ENCODE peak calls at places on chromosomes 16 and 17, in seven cellular contexts. G is cardiac muscle cell, U is NCI-H1092 treated with DMSO at 0.1 percent for 48 hours, P is nephron progenitor cell, S is ELR, C is left colon, W is omental fat pad. V is an unnamed sample.

GRCh38 chr17:77374170-77374936 is 233.6 kb downstream of the SEC14L1 start:
- DNase-seq in C (peak), U (peak), S (peak), G (peak), P (peak), W (no peak), V (peak)

GRCh38 chr17:17511293-17511741 is 15.1 kb upstream of the RASD1 start:
- DNase-seq in S (no peak), C (no peak), U (no peak), W (no peak), G (no peak), P (no peak), V (no peak)

GRCh38 chr16:21599158-21599993 is at the start of gene METTL9:
- DNase-seq in P (peak), U (peak), W (peak), S (peak), G (peak), C (peak), V (peak)

GRCh38 chr16:49755291-49755611 is 100.7 kb downstream of the ZNF423 start:
- DNase-seq in G (peak), P (no peak), W (no peak), C (no peak), S (peak), U (no peak), V (no peak)

GRCh38 chr17:42403150-42403549 is 14.9 kb upstream of the STAT3 start:
- DNase-seq in G (peak), U (no peak), C (no peak), S (no peak), P (peak), W (no peak), V (peak)

GRCh38 chr17:7478276-7479138 is 924 bp downstream of the ZBTB4 start:
- DNase-seq in C (peak), G (peak), P (peak), U (no peak), S (peak), W (no peak), V (peak)

GRCh38 chr17:7893226-7893880 is 4.8 kb downstream of the CHD3 start:
- DNase-seq in G (no peak), W (no peak), S (no peak), C (no peak), U (peak), P (no peak), V (no peak)

GRCh38 chr17:66353937-66354401 is 51.6 kb downstream of the PRKCA start:
- DNase-seq in P (no peak), C (no peak), W (no peak), G (no peak), S (peak), U (no peak), V (no peak)

GRCh38 chr17:61026818-61027217 is 349.2 kb downstream of the BCAS3 start:
- DNase-seq in S (no peak), P (no peak), W (no peak), G (no peak), C (no peak), U (no peak), V (no peak)

GRCh38 chr16:9567674-9568073 is 476.2 kb downstream of the HAPSTR1 start:
- DNase-seq in S (no peak), U (no peak), G (no peak), P (no peak), W (no peak), C (no peak), V (no peak)

GRCh38 chr17:81500026-81500425 is 12.6 kb downstream of the ACTG1 start:
- DNase-seq in S (no peak), W (no peak), U (no peak), C (no peak), P (no peak), G (no peak), V (no peak)

GRCh38 chr16:8727857-8728618 is 53.6 kb downstream of the ABAT start:
- DNase-seq in C (no peak), W (no peak), G (no peak), S (no peak), U (no peak), P (no peak), V (no peak)

GRCh38 chr17:75244133-75244866 is 17.1 kb downstream of the GGA3 start:
- DNase-seq in G (no peak), C (no peak), U (no peak), P (no peak), W (no peak), S (no peak), V (peak)

GRCh38 chr17:64682261-64683181 is 20.4 kb upstream of the SMURF2 start:
- DNase-seq in C (no peak), S (peak), G (no peak), W (no peak), P (no peak), U (no peak), V (no peak)

GRCh38 chr16:50394215-50394802 is 25.5 kb upstream of the BRD7 start:
- DNase-seq in S (no peak), P (no peak), W (no peak), U (no peak), G (no peak), C (no peak), V (no peak)

GRCh38 chr16:28580726-28581315 is 16.0 kb downstream of the SULT1A2 start:
- DNase-seq in G (no peak), P (no peak), U (no peak), W (no peak), C (no peak), S (no peak), V (no peak)

GRCh38 chr17:47135235-47135634 is 53.9 kb downstream of the CDC27 start:
- DNase-seq in S (no peak), U (no peak), G (no peak), C (no peak), P (no peak), W (no peak), V (no peak)

GRCh38 chr16:23082161-23082788 is 67.0 kb downstream of the USP31 start:
- DNase-seq in U (peak), G (no peak), C (no peak), W (no peak), P (no peak), S (no peak), V (no peak)

GRCh38 chr17:59365383-59365981 is 34.0 kb downstream of the YPEL2 start:
- DNase-seq in S (no peak), C (no peak), P (peak), U (peak), W (no peak), G (peak), V (no peak)

GRCh38 chr16:23941963-23942564 is 106.3 kb downstream of the PRKCB start:
- DNase-seq in G (peak), U (peak), C (no peak), W (no peak), P (no peak), S (no peak), V (no peak)

GRCh38 chr17:17361543-17362511 is 58.7 kb downstream of the NT5M start:
- DNase-seq in S (no peak), C (no peak), U (no peak), P (no peak), G (no peak), W (no peak), V (no peak)

GRCh38 chr17:64662774-64663367 is 764 bp upstream of the SMURF2 start:
- DNase-seq in G (no peak), U (no peak), P (no peak), S (no peak), W (no peak), C (no peak), V (no peak)

V was measured in GM19239.